ENCODE peak calls at places on chromosomes 5 and 9, in four cellular contexts. A, C, K and X are unnamed samples.

GRCh38 chr5:131794596-131794995 is 2.2 kb downstream of the FNIP1 start:
- DNase-seq in C (no peak), K (no peak), A (no peak), X (no peak)

GRCh38 chr9:36671561-36671960 is 98.9 kb downstream of the MELK start:
- DNase-seq in A (no peak), C (no peak), K (no peak), X (no peak)

GRCh38 chr5:153168226-153168625 is 322.2 kb upstream of the GRIA1 start:
- DNase-seq in A (no peak), K (no peak), C (no peak), X (no peak)

GRCh38 chr5:170791325-170791954 is 7.9 kb downstream of the GABRP start:
- DNase-seq in C (peak), A (peak), K (peak), X (no peak)

GRCh38 chr9:113911850-113912249 is 35.7 kb downstream of the ZNF618 start:
- DNase-seq in K (no peak), A (no peak), C (no peak), X (no peak)

GRCh38 chr9:131273146-131273545 is 3.2 kb downstream of the FAM78A start:
- DNase-seq in K (no peak), C (peak), A (no peak), X (no peak)

GRCh38 chr5:102747386-102748166 is 7.5 kb upstream of the PAM start:
- DNase-seq in C (no peak), A (no peak), K (no peak), X (no peak)

GRCh38 chr5:76958976-76959767 is 6.3 kb downstream of the CRHBP start:
- DNase-seq in C (no peak), A (peak), K (peak), X (no peak)

GRCh38 chr5:149264432-149265069 is 7.1 kb upstream of the AFAP1L1 start:
- DNase-seq in K (peak), C (no peak), A (peak), X (no peak)

GRCh38 chr9:6150483-6150882 is 65.1 kb upstream of the IL33 start:
- DNase-seq in A (no peak), K (no peak), C (no peak), X (no peak)

GRCh38 chr5:131671409-131671808 is 36.4 kb upstream of the RAPGEF6 start:
- DNase-seq in K (no peak), A (no peak), C (no peak), X (no peak)

GRCh38 chr5:176647870-176648466 is 684 bp downstream of the TSPAN17 start:
- DNase-seq in A (peak), K (peak), C (peak), X (peak)